ENCODE peak calls at places on chromosomes 2 and 18, in six cellular contexts. Z is H54, C is Caco-2, H is lung microvascular endothelial cell, J is AG08396, U is kidney epithelial cell. G is an unnamed sample.

GRCh38 chr18:10235553-10235952 is 218.9 kb upstream of the APCDD1 start:
- DNase-seq in Z (no peak), J (no peak), H (no peak), U (no peak), C (no peak), G (no peak)

GRCh38 chr2:158414538-158414937 is 42.0 kb downstream of the CCDC148 start:
- DNase-seq in J (peak; percentile 52), H (peak; percentile 1), Z (peak; percentile 8), U (no peak), C (no peak), G (no peak)

GRCh38 chr2:167406558-167406957 is 518.3 kb downstream of the XIRP2 start:
- DNase-seq in J (no peak), U (no peak), Z (no peak), C (no peak), H (no peak), G (no peak)

GRCh38 chr2:30055548-30055947 is 91.3 kb upstream of the YPEL5 start:
- DNase-seq in U (no peak), H (no peak), J (no peak), C (no peak), Z (no peak), G (no peak)

GRCh38 chr2:86747708-86748627 is 27.9 kb downstream of the RMND5A start:
- DNase-seq in Z (no peak), U (peak; percentile 59), C (no peak), J (peak; percentile 62), H (peak; percentile 80), G (peak; percentile 83)

GRCh38 chr2:21443494-21444105 is 319.8 kb downstream of the TDRD15 start:
- DNase-seq in J (no peak), U (no peak), H (no peak), C (no peak), Z (no peak), G (no peak)

GRCh38 chr18:8341481-8342230 is 267.6 kb upstream of the RAB12 start:
- DNase-seq in J (peak; percentile 50), C (peak; percentile 91), U (peak; percentile 23), H (no peak), Z (no peak), G (no peak)

GRCh38 chr2:46309052-46309953 is 12.1 kb downstream of the EPAS1 start:
- DNase-seq in H (peak; percentile 50), Z (no peak), C (no peak), J (peak; percentile 42), U (no peak), G (no peak)

GRCh38 chr18:23236876-23237468 is 101.7 kb downstream of the CABLES1 start:
- DNase-seq in C (no peak), H (no peak), J (no peak), Z (no peak), U (no peak), G (no peak)

GRCh38 chr2:43889416-43889815 is 50.6 kb downstream of the ABCG8 start:
- DNase-seq in J (no peak), U (no peak), C (no peak), H (no peak), Z (no peak), G (no peak)

GRCh38 chr18:22230403-22231042 is 61.1 kb downstream of the GATA6 start:
- DNase-seq in C (no peak), H (no peak), Z (peak; percentile 5), U (peak; percentile 57), J (no peak), G (no peak)

GRCh38 chr18:60656563-60656962 is 284.0 kb upstream of the MC4R start:
- DNase-seq in H (no peak), C (no peak), Z (no peak), J (no peak), U (no peak), G (no peak)

GRCh38 chr2:128370468-128371247 is 52.0 kb upstream of the HS6ST1 start:
- DNase-seq in J (no peak), C (peak; percentile 26), U (no peak), H (no peak), Z (no peak), G (no peak)

GRCh38 chr18:74040459-74041332 is 106.9 kb downstream of the FBXO15 start:
- DNase-seq in J (peak; percentile 53), U (no peak), Z (peak; percentile 3), C (peak; percentile 32), H (peak; percentile 8), G (peak; percentile 64)

GRCh38 chr2:149036507-149037293 is 1.8 kb upstream of the LYPD6B start:
- DNase-seq in U (no peak), J (no peak), H (no peak), C (no peak), Z (no peak), G (no peak)

GRCh38 chr2:31032475-31032874 is 105.8 kb downstream of the GALNT14 start:
- DNase-seq in Z (no peak), H (no peak), U (no peak), J (no peak), C (no peak), G (no peak)

GRCh38 chr2:46422717-46423394 is 56.5 kb upstream of the TMEM247 start:
- DNase-seq in J (no peak), U (no peak), C (no peak), H (no peak), Z (no peak), G (no peak)

GRCh38 chr2:235638541-235639192 is 144.8 kb downstream of the AGAP1 start:
- DNase-seq in C (no peak), Z (no peak), U (no peak), H (no peak), J (no peak), G (peak; percentile 27)

GRCh38 chr2:97931118-97931850 is 64.5 kb downstream of the TMEM131 start:
- DNase-seq in Z (no peak), U (no peak), J (no peak), H (no peak), C (no peak), G (no peak)

GRCh38 chr2:238929242-238930081 is 81.6 kb downstream of the TWIST2 start:
- DNase-seq in C (no peak), H (peak; percentile 27), U (no peak), Z (no peak), J (peak; percentile 68), G (no peak)

GRCh38 chr2:181742908-181743722 is 62.8 kb upstream of the NEUROD1 start:
- DNase-seq in U (peak; percentile 9), Z (no peak), H (peak; percentile 78), C (no peak), J (peak; percentile 35), G (peak; percentile 57)

GRCh38 chr2:191552036-191552435 is 125.9 kb upstream of the NABP1 start:
- DNase-seq in U (no peak), H (no peak), Z (no peak), J (no peak), C (no peak), G (no peak)

GRCh38 chr2:207073791-207074678 is 91.7 kb downstream of the KLF7 start:
- DNase-seq in H (peak; percentile 64), J (no peak), C (no peak), U (no peak), Z (no peak), G (no peak)

GRCh38 chr2:29241955-29242565 is 126.8 kb downstream of the CLIP4 start:
- DNase-seq in C (no peak), U (no peak), J (no peak), Z (no peak), H (no peak), G (no peak)

GRCh38 chr2:213723051-213723560 is 438.8 kb downstream of the SPAG16 start:
- DNase-seq in Z (no peak), U (no peak), C (no peak), J (no peak), H (no peak), G (no peak)

G was measured in erythroblast.